ENCODE peak calls at places on chromosomes 5 and 9, in six cellular contexts. L, O, E, G, W and N are unnamed samples.

GRCh38 chr5:168114444-168115017 is 176.9 kb upstream of the WWC1 start:
- DNase-seq in L (peak; percentile 68), O (peak; percentile 80), E (peak; percentile 28), G (peak; percentile 87), W (no peak), N (no peak)

GRCh38 chr9:91519520-91520270 is 96.1 kb upstream of the NFIL3 start:
- DNase-seq in L (no peak), O (no peak), E (no peak), G (no peak), W (no peak), N (no peak)

GRCh38 chr5:150131461-150131860 is 24.2 kb downstream of the PDGFRB start:
- DNase-seq in L (no peak), O (no peak), E (no peak), G (no peak), W (peak; percentile 18), N (no peak)

GRCh38 chr5:158940977-158941376 is 158.7 kb downstream of the EBF1 start:
- DNase-seq in L (no peak), O (no peak), E (no peak), G (no peak), W (no peak), N (no peak)

GRCh38 chr9:292915-293314 is 78.2 kb downstream of the DOCK8 start:
- DNase-seq in L (no peak), O (no peak), E (no peak), G (no peak), W (no peak), N (no peak)

GRCh38 chr9:114687034-114687433 is 5.0 kb upstream of the TEX48 start:
- DNase-seq in L (no peak), O (no peak), E (no peak), G (no peak), W (no peak), N (no peak)

GRCh38 chr9:20236676-20237075 is 385.6 kb downstream of the MLLT3 start:
- DNase-seq in L (peak; percentile 93), O (no peak), E (no peak), G (peak; percentile 96), W (no peak), N (no peak)

GRCh38 chr5:77144837-77145139 is 57.7 kb upstream of the ZBED3 start:
- DNase-seq in L (no peak), O (no peak), E (no peak), G (no peak), W (no peak), N (no peak)

GRCh38 chr5:146632620-146633019 is 116.6 kb upstream of the GPR151 start:
- DNase-seq in L (no peak), O (no peak), E (no peak), G (no peak), W (no peak), N (no peak)

GRCh38 chr9:69370430-69370829 is 45.4 kb downstream of the ENTREP1 start:
- DNase-seq in L (no peak), O (no peak), E (no peak), G (no peak), W (no peak), N (no peak)

GRCh38 chr5:56128166-56128565 is 105.0 kb downstream of the ANKRD55 start:
- DNase-seq in L (no peak), O (no peak), E (no peak), G (no peak), W (no peak), N (no peak)

GRCh38 chr5:43461066-43461465 is 22.6 kb downstream of the TMEM267 start:
- DNase-seq in L (no peak), O (no peak), E (no peak), G (no peak), W (no peak), N (no peak)

GRCh38 chr5:9125852-9126251 is 420.0 kb downstream of the SEMA5A start:
- DNase-seq in L (no peak), O (no peak), E (no peak), G (no peak), W (no peak), N (no peak)

GRCh38 chr9:95769909-95770433 is 105.5 kb upstream of the ERCC6L2 start:
- DNase-seq in L (no peak), O (no peak), E (no peak), G (no peak), W (no peak), N (no peak)

GRCh38 chr5:79636981-79637733 is 24.9 kb downstream of the TENT2 start:
- DNase-seq in L (no peak), O (no peak), E (no peak), G (no peak), W (no peak), N (no peak)

GRCh38 chr5:96934291-96934694 is 1.6 kb upstream of the LNPEP start:
- DNase-seq in L (peak; percentile 45), O (no peak), E (no peak), G (peak; percentile 64), W (no peak), N (no peak)

GRCh38 chr5:141868541-141868940 is 9.7 kb downstream of the PCDH1 start:
- DNase-seq in L (no peak), O (no peak), E (no peak), G (no peak), W (peak; percentile 57), N (no peak)

GRCh38 chr9:98850851-98851729 is 43.6 kb downstream of the GALNT12 start:
- DNase-seq in L (no peak), O (no peak), E (no peak), G (no peak), W (no peak), N (no peak)

GRCh38 chr5:1374680-1375055 is 29.8 kb upstream of the CLPTM1L start:
- DNase-seq in L (no peak), O (no peak), E (no peak), G (no peak), W (no peak), N (no peak)

GRCh38 chr9:6418764-6419163 is 5.8 kb downstream of the UHRF2 start:
- DNase-seq in L (no peak), O (no peak), E (no peak), G (no peak), W (no peak), N (no peak)

GRCh38 chr9:26746357-26747072 is 146.1 kb downstream of the CAAP1 start:
- DNase-seq in L (no peak), O (peak; percentile 78), E (no peak), G (no peak), W (no peak), N (no peak)

GRCh38 chr5:93800988-93801811 is 59.8 kb upstream of the POU5F2 start:
- DNase-seq in L (peak; percentile 91), O (peak; percentile 84), E (peak; percentile 16), G (peak; percentile 95), W (no peak), N (no peak)

GRCh38 chr9:118954822-118955221 is 414.4 kb downstream of the BRINP1 start:
- DNase-seq in L (no peak), O (no peak), E (no peak), G (no peak), W (no peak), N (no peak)

GRCh38 chr5:74312746-74313145 is 327.8 kb downstream of the ENC1 start:
- DNase-seq in L (no peak), O (no peak), E (no peak), G (no peak), W (no peak), N (no peak)

GRCh38 chr5:158770506-158770905 is 329.2 kb downstream of the EBF1 start:
- DNase-seq in L (no peak), O (peak; percentile 38), E (no peak), G (no peak), W (no peak), N (no peak)

GRCh38 chr9:90801507-90802289 is at the start of gene SYK:
- DNase-seq in L (peak; percentile 75), O (peak; percentile 80), E (peak; percentile 11), G (peak; percentile 73), W (peak; percentile 89), N (no peak)

GRCh38 chr9:96199006-96199405 is 103.0 kb downstream of the HSD17B3 start:
- DNase-seq in L (no peak), O (no peak), E (no peak), G (no peak), W (no peak), N (no peak)

GRCh38 chr9:7536310-7536939 is 263.2 kb downstream of the DMAC1 start:
- DNase-seq in L (peak; percentile 83), O (peak; percentile 69), E (peak; percentile 46), G (peak; percentile 69), W (no peak), N (peak; percentile 10)

GRCh38 chr5:116998024-116998423 is 423.4 kb upstream of the SEMA6A start:
- DNase-seq in L (no peak), O (no peak), E (no peak), G (no peak), W (no peak), N (no peak)

GRCh38 chr9:115305543-115305942 is 187.6 kb upstream of the TNC start:
- DNase-seq in L (no peak), O (no peak), E (no peak), G (no peak), W (no peak), N (no peak)